ENCODE peak calls at places on chromosomes 11 and 22, in seven cellular contexts. W is stimulated activated CD4-positive, alpha-beta T cell treated with anti-CD3 and anti-CD28 coated beads, Interleukin-4, amount 100 ng/mL, for 4 hours; A is fibroblast of mammary gland; E is kidney tubule cell; M is nephron progenitor cell; L is naive thymus-derived CD8-positive, alpha-beta T cell; F is glomerular endothelial cell. R is an unnamed sample.

GRCh38 chr11:94650756-94651155 is 83.6 kb downstream of the PIWIL4 start:
- DNase-seq in A (peak; percentile 91), L (no peak), E (no peak), M (no peak), F (no peak), W (no peak), R (no peak)

GRCh38 chr11:11569936-11570491 is 51.8 kb downstream of the GALNT18 start:
- DNase-seq in F (no peak), E (peak; percentile 77), W (no peak), A (peak; percentile 38), L (no peak), M (no peak), R (no peak)

GRCh38 chr11:132289590-132290256 is 919.3 kb downstream of the NTM start:
- DNase-seq in A (no peak), L (no peak), F (no peak), W (no peak), M (no peak), E (no peak), R (no peak)

GRCh38 chr22:31046591-31047226 is 34.4 kb upstream of the SMTN start:
- DNase-seq in A (peak; percentile 62), M (peak; percentile 39), F (peak; percentile 91), E (no peak), W (no peak), L (no peak), R (no peak)

GRCh38 chr11:14075118-14075601 is 112.6 kb downstream of the SPON1 start:
- DNase-seq in F (no peak), M (no peak), A (peak; percentile 59), L (peak; percentile 73), W (peak; percentile 59), E (peak; percentile 77), R (no peak)

GRCh38 chr11:112871909-112872511 is 89.2 kb upstream of the NCAM1 start:
- DNase-seq in F (no peak), A (no peak), W (no peak), L (no peak), E (no peak), M (no peak), R (no peak)

GRCh38 chr22:37571258-37571991 is 8.5 kb downstream of the LGALS2 start:
- DNase-seq in E (peak; percentile 67), M (no peak), F (no peak), W (no peak), A (no peak), L (no peak), R (no peak)

GRCh38 chr11:73752216-73752867 is 8.5 kb downstream of the RAB6A start:
- DNase-seq in W (no peak), M (no peak), A (peak; percentile 17), E (peak; percentile 65), F (no peak), L (no peak), R (no peak)

GRCh38 chr22:43237280-43237679 is 50.3 kb upstream of the TTLL12 start:
- DNase-seq in W (no peak), L (no peak), E (no peak), M (no peak), A (no peak), F (no peak), R (no peak)

GRCh38 chr11:34255101-34255500 is 102.7 kb downstream of the ABTB2 start:
- DNase-seq in F (no peak), W (no peak), L (no peak), E (no peak), M (no peak), A (no peak), R (no peak)

GRCh38 chr11:112195906-112196305 is 20.6 kb downstream of the BCO2 start:
- DNase-seq in F (no peak), E (peak; percentile 79), W (no peak), M (no peak), A (peak; percentile 12), L (no peak), R (no peak)

GRCh38 chr11:74070713-74071506 is 62.0 kb upstream of the UCP3 start:
- DNase-seq in W (no peak), M (no peak), L (no peak), F (no peak), E (no peak), A (no peak), R (peak; percentile 99)

GRCh38 chr11:92129811-92130210 is 94.8 kb upstream of the FAT3 start:
- DNase-seq in F (no peak), A (no peak), M (no peak), E (no peak), W (no peak), L (no peak), R (no peak)

GRCh38 chr22:26589845-26590524 is at the start of gene TPST2:
- DNase-seq in L (peak; percentile 68), F (no peak), M (peak; percentile 83), E (peak; percentile 80), A (peak; percentile 49), W (peak; percentile 76), R (no peak)